ENCODE peak calls at places on chromosome 13, in eight cellular contexts. H, F, A, Y, B, W, R and L are unnamed samples.
A peak's percentile ranks its signal among the peaks of the same experiment; 100 is the strongest.

GRCh38 chr13:31797154-31797775 is 57.9 kb downstream of the RXFP2 start:
- DNase-seq in H (no peak), F (no peak), A (no peak), Y (no peak), B (no peak), W (no peak), R (no peak), L (no peak)

GRCh38 chr13:64278493-64278892 is 2862.8 kb upstream of the PCDH20 start:
- DNase-seq in H (no peak), F (no peak), A (no peak), Y (no peak), B (no peak), W (no peak), R (no peak), L (no peak)

GRCh38 chr13:89865331-89865833 is 1482.1 kb upstream of the MIR17HG start:
- DNase-seq in H (no peak), F (no peak), A (no peak), Y (no peak), B (no peak), W (no peak), R (no peak), L (no peak)

GRCh38 chr13:102564564-102564963 is 32.2 kb upstream of the TPP2 start:
- DNase-seq in H (no peak), F (no peak), A (no peak), Y (no peak), B (no peak), W (no peak), R (no peak), L (no peak)

GRCh38 chr13:27617801-27618411 is 2.4 kb downstream of the LNX2 start:
- DNase-seq in H (no peak), F (no peak), A (no peak), Y (no peak), B (no peak), W (no peak), R (no peak), L (no peak)

GRCh38 chr13:33639158-33639557 is 178.8 kb upstream of the RFC3 start:
- DNase-seq in H (no peak), F (no peak), A (no peak), Y (no peak), B (no peak), W (peak; percentile 90), R (no peak), L (no peak)

GRCh38 chr13:23987331-23987730 is 90.0 kb upstream of the C1QTNF9B start:
- DNase-seq in H (no peak), F (no peak), A (no peak), Y (no peak), B (no peak), W (no peak), R (no peak), L (no peak)

GRCh38 chr13:46377554-46377953 is 9.5 kb downstream of the RUBCNL start:
- DNase-seq in H (no peak), F (no peak), A (no peak), Y (peak; percentile 44), B (no peak), W (no peak), R (no peak), L (no peak)

GRCh38 chr13:48456546-48456945 is 43.6 kb upstream of the LPAR6 start:
- DNase-seq in H (no peak), F (no peak), A (no peak), Y (no peak), B (no peak), W (no peak), R (no peak), L (peak; percentile 51)

GRCh38 chr13:35979378-35979911 is 151.7 kb downstream of the DCLK1 start:
- DNase-seq in H (peak; percentile 85), F (no peak), A (no peak), Y (no peak), B (peak; percentile 45), W (peak; percentile 96), R (peak; percentile 17), L (no peak)

GRCh38 chr13:109243311-109243951 is 543.0 kb downstream of the IRS2 start:
- DNase-seq in H (no peak), F (no peak), A (no peak), Y (no peak), B (peak; percentile 6), W (peak; percentile 88), R (no peak), L (no peak)

GRCh38 chr13:109782823-109783411 is 3.5 kb downstream of the IRS2 start:
- DNase-seq in H (no peak), F (no peak), A (no peak), Y (no peak), B (no peak), W (no peak), R (no peak), L (no peak)